ENCODE peak calls at places on chromosome 16, in six cellular contexts. C is HS-5; Q is posterior vena cava; O is activated T-cell treated with anti-CD3 and anti-CD28 coated beads, Interleukin-2, amount 50 U/mL, for 1 hour; E is stimulated activated naive CD8-positive, alpha-beta T cell treated with anti-CD3 and anti-CD28 coated beads, Interleukin-15, amount 100 ng/mL, for 72 hours; S is T-helper 2 cell. W is an unnamed sample.

GRCh38 chr16:25010542-25010941 is 4.6 kb downstream of the ARHGAP17 start:
- DNase-seq in C (no peak), Q (no peak), O (no peak), E (no peak), S (no peak), W (no peak)

GRCh38 chr16:76835319-76835718 is 355.7 kb upstream of the MON1B start:
- DNase-seq in C (no peak), Q (no peak), O (no peak), E (no peak), S (no peak), W (no peak)

GRCh38 chr16:84943620-84944019 is 67.7 kb downstream of the ZDHHC7 start:
- DNase-seq in C (no peak), Q (no peak), O (no peak), E (no peak), S (no peak), W (no peak)

GRCh38 chr16:82298472-82298871 is 128.4 kb upstream of the MPHOSPH6 start:
- DNase-seq in C (no peak), Q (no peak), O (no peak), E (no peak), S (no peak), W (no peak)

GRCh38 chr16:15460601-15461000 is 26.2 kb downstream of the BMERB1 start:
- DNase-seq in C (no peak), Q (no peak), O (no peak), E (no peak), S (no peak), W (no peak)

GRCh38 chr16:49890876-49891275 is 35.0 kb upstream of the ZNF423 start:
- DNase-seq in C (no peak), Q (no peak), O (no peak), E (peak), S (no peak), W (no peak)

GRCh38 chr16:583815-584591 is 5.9 kb upstream of the RAB40C start:
- DNase-seq in C (no peak), Q (peak), O (no peak), E (no peak), S (no peak), W (no peak)

GRCh38 chr16:81616321-81617020 is 162.6 kb upstream of the PLCG2 start:
- DNase-seq in C (no peak), Q (no peak), O (peak), E (peak), S (peak), W (peak)

GRCh38 chr16:72990003-72990521 is 57.9 kb downstream of the ZFHX3 start:
- DNase-seq in C (no peak), Q (peak), O (no peak), E (no peak), S (no peak), W (no peak)

GRCh38 chr16:88350922-88351321 is 31.8 kb upstream of the ZNF469 start:
- DNase-seq in C (no peak), Q (peak), O (no peak), E (no peak), S (no peak), W (no peak)

GRCh38 chr16:65023802-65024201 is 98.1 kb downstream of the CDH11 start:
- DNase-seq in C (no peak), Q (no peak), O (no peak), E (no peak), S (no peak), W (no peak)

GRCh38 chr16:54080524-54081008 is 206.0 kb downstream of the IRX3 start:
- DNase-seq in C (peak), Q (no peak), O (no peak), E (no peak), S (no peak), W (no peak)

GRCh38 chr16:11857161-11857560 is 5.8 kb upstream of the RSL1D1 start:
- DNase-seq in C (no peak), Q (no peak), O (no peak), E (no peak), S (no peak), W (no peak)

GRCh38 chr16:69535123-69536050 is 30.4 kb upstream of the NFAT5 start:
- DNase-seq in C (no peak), Q (no peak), O (no peak), E (no peak), S (no peak), W (no peak)

GRCh38 chr16:67372664-67373063 is 20.6 kb downstream of the TPPP3 start:
- DNase-seq in C (no peak), Q (no peak), O (no peak), E (no peak), S (no peak), W (no peak)

GRCh38 chr16:71722801-71723536 is 1.5 kb downstream of the PHLPP2 start:
- DNase-seq in C (peak), Q (no peak), O (peak), E (peak), S (peak), W (peak)

GRCh38 chr16:21169249-21169981 is 10.9 kb downstream of the LDAF1 start:
- DNase-seq in C (no peak), Q (no peak), O (no peak), E (no peak), S (no peak), W (no peak)

GRCh38 chr16:3948378-3948995 is 68.0 kb upstream of the CREBBP start:
- DNase-seq in C (no peak), Q (peak), O (no peak), E (no peak), S (no peak), W (no peak)

GRCh38 chr16:27208809-27209208 is 5.5 kb downstream of the KDM8 start:
- DNase-seq in C (no peak), Q (no peak), O (no peak), E (no peak), S (no peak), W (no peak)

GRCh38 chr16:50245417-50246298 is 20.7 kb upstream of the ADCY7 start:
- DNase-seq in C (no peak), Q (peak), O (peak), E (peak), S (peak), W (peak)

GRCh38 chr16:50372611-50373344 is 4.0 kb upstream of the BRD7 start:
- DNase-seq in C (no peak), Q (no peak), O (no peak), E (no peak), S (no peak), W (no peak)

GRCh38 chr16:58124601-58124915 is 4.6 kb downstream of the CFAP20 start:
- DNase-seq in C (no peak), Q (no peak), O (no peak), E (no peak), S (no peak), W (no peak)

GRCh38 chr16:8886593-8887437 is 4.7 kb downstream of the LITAFD start:
- DNase-seq in C (no peak), Q (peak), O (no peak), E (no peak), S (no peak), W (no peak)

GRCh38 chr16:11572301-11572995 is 14.3 kb downstream of the LITAF start:
- DNase-seq in C (no peak), Q (peak), O (peak), E (no peak), S (no peak), W (peak)

GRCh38 chr16:56898847-56899246 is 33.1 kb upstream of the HERPUD1 start:
- DNase-seq in C (no peak), Q (no peak), O (no peak), E (no peak), S (no peak), W (no peak)

GRCh38 chr16:74501484-74502479 is 80.5 kb upstream of the CLEC18B start:
- DNase-seq in C (no peak), Q (no peak), O (no peak), E (no peak), S (no peak), W (no peak)

GRCh38 chr16:81866820-81867440 is 87.8 kb downstream of the PLCG2 start:
- DNase-seq in C (no peak), Q (peak), O (no peak), E (no peak), S (no peak), W (no peak)

GRCh38 chr16:68993885-68994284 is 111.6 kb upstream of the HAS3 start:
- DNase-seq in C (peak), Q (no peak), O (no peak), E (no peak), S (no peak), W (no peak)

GRCh38 chr16:1770328-1771071 is 843 bp downstream of the NME3 start:
- DNase-seq in C (no peak), Q (peak), O (peak), E (peak), S (peak), W (peak)

GRCh38 chr16:55760665-55761035 is 72.2 kb downstream of the CES1 start:
- DNase-seq in C (no peak), Q (no peak), O (no peak), E (no peak), S (no peak), W (no peak)

W was measured in activated gamma-delta T cell treated with Interleukin-2 at 50 U/mL for 16 hours.